ENCODE peak calls at places on chromosomes 11 and 22, in eight cellular contexts. K is coronary artery; T is HTR-8/SVneo; S is SK-MEL-5; Y is hypothalamus; A is sigmoid colon; Z is NCI-H748 treated with DMSO at 0.1 percent for 48 hours; W is stimulated activated effector memory CD8-positive, alpha-beta T cell treated with anti-CD3 and anti-CD28 coated beads, Interleukin-12 subunit alpha, Interleukin-12 subunit beta, amount 100 ng/mL, for 72 hours. X is an unnamed sample.

GRCh38 chr11:62908468-62909072 is 12.6 kb downstream of the CHRM1 start:
- DNase-seq in K (no peak), T (no peak), S (no peak), Y (no peak), A (no peak), Z (no peak), W (no peak), X (no peak)

GRCh38 chr11:104609297-104609696 is 289.0 kb downstream of the CASP12 start:
- DNase-seq in K (no peak), T (peak; percentile 53), S (peak; percentile 82), Y (no peak), A (no peak), Z (peak; percentile 13), W (peak; percentile 55), X (peak; percentile 33)

GRCh38 chr22:32389685-32390084 is 22.4 kb downstream of the RTCB start:
- DNase-seq in K (no peak), T (no peak), S (peak; percentile 60), Y (no peak), A (no peak), Z (no peak), W (no peak), X (no peak)

GRCh38 chr22:35966314-35967045 is 62.1 kb downstream of the RBFOX2 start:
- DNase-seq in K (no peak), T (no peak), S (no peak), Y (no peak), A (no peak), Z (no peak), W (no peak), X (no peak)

GRCh38 chr11:1292644-1293618 is 16.5 kb downstream of the TOLLIP start:
- DNase-seq in K (no peak), T (no peak), S (no peak), Y (no peak), A (peak; percentile 56), Z (no peak), W (no peak), X (peak; percentile 23)

GRCh38 chr11:127268956-127269355 is 268.4 kb upstream of the KIRREL3 start:
- DNase-seq in K (no peak), T (no peak), S (no peak), Y (no peak), A (no peak), Z (no peak), W (no peak), X (no peak)

GRCh38 chr11:30635401-30635989 is 49.3 kb upstream of the MPPED2 start:
- DNase-seq in K (no peak), T (no peak), S (peak; percentile 42), Y (peak; percentile 75), A (peak; percentile 61), Z (peak; percentile 25), W (no peak), X (peak; percentile 58)

GRCh38 chr11:132353255-132353654 is 982.8 kb downstream of the NTM start:
- DNase-seq in K (no peak), T (no peak), S (no peak), Y (no peak), A (no peak), Z (no peak), W (no peak), X (no peak)

GRCh38 chr22:42365942-42366660 is 66.1 kb downstream of the NFAM1 start:
- DNase-seq in K (no peak), T (no peak), S (peak; percentile 45), Y (no peak), A (no peak), Z (no peak), W (no peak), X (no peak)

GRCh38 chr11:76740772-76741171 is 42.4 kb upstream of the TSKU start:
- DNase-seq in K (no peak), T (no peak), S (no peak), Y (no peak), A (no peak), Z (no peak), W (no peak), X (no peak)

GRCh38 chr22:47374901-47375575 is 612.6 kb downstream of the TBC1D22A start:
- DNase-seq in K (no peak), T (no peak), S (no peak), Y (no peak), A (peak; percentile 39), Z (no peak), W (no peak), X (no peak)

GRCh38 chr11:134749040-134749586 is 337.1 kb upstream of the B3GAT1 start:
- DNase-seq in K (peak; percentile 49), T (no peak), S (no peak), Y (no peak), A (no peak), Z (no peak), W (no peak), X (no peak)

GRCh38 chr22:36762687-36763260 is 13.1 kb downstream of the IFT27 start:
- DNase-seq in K (peak; percentile 59), T (no peak), S (no peak), Y (no peak), A (peak; percentile 95), Z (no peak), W (no peak), X (no peak)

GRCh38 chr11:133934599-133935550 is 21.9 kb downstream of the IGSF9B start:
- DNase-seq in K (no peak), T (peak; percentile 66), S (peak; percentile 86), Y (peak; percentile 77), A (no peak), Z (no peak), W (no peak), X (peak; percentile 72)

GRCh38 chr11:94493146-94493442 is 550 bp downstream of the MRE11 start:
- DNase-seq in K (no peak), T (no peak), S (no peak), Y (no peak), A (no peak), Z (no peak), W (no peak), X (no peak)

GRCh38 chr11:87300640-87301381 is 263.1 kb downstream of the TMEM135 start:
- DNase-seq in K (no peak), T (no peak), S (no peak), Y (no peak), A (no peak), Z (no peak), W (no peak), X (no peak)

X was measured in posterior cingulate gyrus.